ENCODE peak calls at places on chromosomes 11 and 22, in seven cellular contexts. One of them, this sample, is unnamed.

GRCh38 chr22:23772315-23773246 is at the start of gene MMP11:
- DNase-seq in effector memory CD4-positive, alpha-beta T cell: peak; percentile 19
- DNase-seq in H9: peak; percentile 79
- DNase-seq in GM23338: peak; percentile 82
- DNase-seq in IMR-90: no peak
- DNase-seq in MM.1S: peak; percentile 60
- DNase-seq in heart right ventricle: peak; percentile 77
- DNase-seq in this sample: peak; percentile 72

GRCh38 chr11:19905280-19905853 is 192.7 kb downstream of the NAV2 start:
- DNase-seq in effector memory CD4-positive, alpha-beta T cell: no peak
- DNase-seq in H9: no peak
- DNase-seq in GM23338: peak; percentile 76
- DNase-seq in IMR-90: peak; percentile 67
- DNase-seq in MM.1S: no peak
- DNase-seq in heart right ventricle: no peak
- DNase-seq in this sample: peak; percentile 1

GRCh38 chr11:73383249-73384126 is 7.3 kb downstream of the RELT start:
- DNase-seq in effector memory CD4-positive, alpha-beta T cell: no peak
- DNase-seq in H9: no peak
- DNase-seq in GM23338: no peak
- DNase-seq in IMR-90: no peak
- DNase-seq in MM.1S: no peak
- DNase-seq in heart right ventricle: no peak
- DNase-seq in this sample: peak; percentile 58

GRCh38 chr22:40029189-40029890 is 34.6 kb downstream of the FAM83F start:
- DNase-seq in effector memory CD4-positive, alpha-beta T cell: no peak
- DNase-seq in H9: no peak
- DNase-seq in GM23338: no peak
- DNase-seq in IMR-90: no peak
- DNase-seq in MM.1S: no peak
- DNase-seq in heart right ventricle: no peak
- DNase-seq in this sample: no peak

GRCh38 chr11:121889168-121889567 is 226.8 kb downstream of the BLID start:
- DNase-seq in effector memory CD4-positive, alpha-beta T cell: no peak
- DNase-seq in H9: no peak
- DNase-seq in GM23338: no peak
- DNase-seq in IMR-90: peak; percentile 41
- DNase-seq in MM.1S: no peak
- DNase-seq in heart right ventricle: no peak
- DNase-seq in this sample: no peak

GRCh38 chr22:30210235-30210831 is 36.2 kb downstream of the LIF start:
- DNase-seq in effector memory CD4-positive, alpha-beta T cell: no peak
- DNase-seq in H9: peak; percentile 54
- DNase-seq in GM23338: no peak
- DNase-seq in IMR-90: peak; percentile 80
- DNase-seq in MM.1S: no peak
- DNase-seq in heart right ventricle: no peak
- DNase-seq in this sample: no peak

GRCh38 chr22:19210188-19210587 is 31.7 kb upstream of the SLC25A1 start:
- DNase-seq in effector memory CD4-positive, alpha-beta T cell: no peak
- DNase-seq in H9: no peak
- DNase-seq in GM23338: no peak
- DNase-seq in IMR-90: no peak
- DNase-seq in MM.1S: no peak
- DNase-seq in heart right ventricle: no peak
- DNase-seq in this sample: no peak

GRCh38 chr11:8712506-8712905 is 29.9 kb downstream of the RPL27A start:
- DNase-seq in effector memory CD4-positive, alpha-beta T cell: no peak
- DNase-seq in H9: no peak
- DNase-seq in GM23338: no peak
- DNase-seq in IMR-90: no peak
- DNase-seq in MM.1S: no peak
- DNase-seq in heart right ventricle: no peak
- DNase-seq in this sample: no peak

GRCh38 chr22:44031111-44031963 is 7.2 kb downstream of the PARVB start:
- DNase-seq in effector memory CD4-positive, alpha-beta T cell: no peak
- DNase-seq in H9: no peak
- DNase-seq in GM23338: no peak
- DNase-seq in IMR-90: no peak
- DNase-seq in MM.1S: no peak
- DNase-seq in heart right ventricle: no peak
- DNase-seq in this sample: no peak

GRCh38 chr11:33248416-33248957 is 8.7 kb upstream of the HIPK3 start:
- DNase-seq in effector memory CD4-positive, alpha-beta T cell: no peak
- DNase-seq in H9: no peak
- DNase-seq in GM23338: no peak
- DNase-seq in IMR-90: peak; percentile 77
- DNase-seq in MM.1S: no peak
- DNase-seq in heart right ventricle: no peak
- DNase-seq in this sample: no peak

GRCh38 chr11:65468874-65469333 is 29.9 kb upstream of the MALAT1 start:
- DNase-seq in effector memory CD4-positive, alpha-beta T cell: peak; percentile 32
- DNase-seq in H9: peak; percentile 94
- DNase-seq in GM23338: peak; percentile 94
- DNase-seq in IMR-90: no peak
- DNase-seq in MM.1S: peak; percentile 84
- DNase-seq in heart right ventricle: peak; percentile 61
- DNase-seq in this sample: peak; percentile 83

GRCh38 chr11:1138053-1138452 is 19.7 kb upstream of the MUC5AC start:
- DNase-seq in effector memory CD4-positive, alpha-beta T cell: no peak
- DNase-seq in H9: no peak
- DNase-seq in GM23338: no peak
- DNase-seq in IMR-90: peak; percentile 82
- DNase-seq in MM.1S: no peak
- DNase-seq in heart right ventricle: no peak
- DNase-seq in this sample: no peak

GRCh38 chr22:50600967-50601668 is 525 bp downstream of the MAPK8IP2 start:
- DNase-seq in effector memory CD4-positive, alpha-beta T cell: no peak
- DNase-seq in H9: no peak
- DNase-seq in GM23338: no peak
- DNase-seq in IMR-90: no peak
- DNase-seq in MM.1S: no peak
- DNase-seq in heart right ventricle: peak; percentile 21
- DNase-seq in this sample: no peak

GRCh38 chr11:86800076-86800955 is at the start of gene PRSS23:
- DNase-seq in effector memory CD4-positive, alpha-beta T cell: no peak
- DNase-seq in H9: peak; percentile 64
- DNase-seq in GM23338: peak; percentile 67
- DNase-seq in IMR-90: peak; percentile 44
- DNase-seq in MM.1S: peak; percentile 71
- DNase-seq in heart right ventricle: peak; percentile 69
- DNase-seq in this sample: no peak

GRCh38 chr22:22733881-22734373 is 89.5 kb downstream of the GGTLC2 start:
- DNase-seq in effector memory CD4-positive, alpha-beta T cell: no peak
- DNase-seq in H9: no peak
- DNase-seq in GM23338: no peak
- DNase-seq in IMR-90: no peak
- DNase-seq in MM.1S: no peak
- DNase-seq in heart right ventricle: no peak
- DNase-seq in this sample: no peak

GRCh38 chr22:33894036-33894435 is 26.2 kb downstream of the LARGE1 start:
- DNase-seq in effector memory CD4-positive, alpha-beta T cell: no peak
- DNase-seq in H9: no peak
- DNase-seq in GM23338: no peak
- DNase-seq in IMR-90: no peak
- DNase-seq in MM.1S: no peak
- DNase-seq in heart right ventricle: no peak
- DNase-seq in this sample: no peak

GRCh38 chr11:19433367-19433766 is 192.6 kb upstream of the E2F8 start:
- DNase-seq in effector memory CD4-positive, alpha-beta T cell: no peak
- DNase-seq in H9: no peak
- DNase-seq in GM23338: peak; percentile 36
- DNase-seq in IMR-90: no peak
- DNase-seq in MM.1S: peak; percentile 94
- DNase-seq in heart right ventricle: no peak
- DNase-seq in this sample: peak; percentile 85

GRCh38 chr11:36619502-36619901 is 21.5 kb upstream of the RAG2 start:
- DNase-seq in effector memory CD4-positive, alpha-beta T cell: no peak
- DNase-seq in H9: no peak
- DNase-seq in GM23338: no peak
- DNase-seq in IMR-90: no peak
- DNase-seq in MM.1S: no peak
- DNase-seq in heart right ventricle: no peak
- DNase-seq in this sample: no peak

GRCh38 chr22:42261266-42261665 is 9.2 kb downstream of the TCF20 start:
- DNase-seq in effector memory CD4-positive, alpha-beta T cell: no peak
- DNase-seq in H9: no peak
- DNase-seq in GM23338: no peak
- DNase-seq in IMR-90: peak; percentile 72
- DNase-seq in MM.1S: no peak
- DNase-seq in heart right ventricle: no peak
- DNase-seq in this sample: no peak

GRCh38 chr11:10305262-10305963 is 540 bp downstream of the ADM start:
- DNase-seq in effector memory CD4-positive, alpha-beta T cell: no peak
- DNase-seq in H9: peak; percentile 55
- DNase-seq in GM23338: peak; percentile 51
- DNase-seq in IMR-90: peak; percentile 9
- DNase-seq in MM.1S: peak; percentile 20
- DNase-seq in heart right ventricle: peak; percentile 52
- DNase-seq in this sample: no peak

DNA sequence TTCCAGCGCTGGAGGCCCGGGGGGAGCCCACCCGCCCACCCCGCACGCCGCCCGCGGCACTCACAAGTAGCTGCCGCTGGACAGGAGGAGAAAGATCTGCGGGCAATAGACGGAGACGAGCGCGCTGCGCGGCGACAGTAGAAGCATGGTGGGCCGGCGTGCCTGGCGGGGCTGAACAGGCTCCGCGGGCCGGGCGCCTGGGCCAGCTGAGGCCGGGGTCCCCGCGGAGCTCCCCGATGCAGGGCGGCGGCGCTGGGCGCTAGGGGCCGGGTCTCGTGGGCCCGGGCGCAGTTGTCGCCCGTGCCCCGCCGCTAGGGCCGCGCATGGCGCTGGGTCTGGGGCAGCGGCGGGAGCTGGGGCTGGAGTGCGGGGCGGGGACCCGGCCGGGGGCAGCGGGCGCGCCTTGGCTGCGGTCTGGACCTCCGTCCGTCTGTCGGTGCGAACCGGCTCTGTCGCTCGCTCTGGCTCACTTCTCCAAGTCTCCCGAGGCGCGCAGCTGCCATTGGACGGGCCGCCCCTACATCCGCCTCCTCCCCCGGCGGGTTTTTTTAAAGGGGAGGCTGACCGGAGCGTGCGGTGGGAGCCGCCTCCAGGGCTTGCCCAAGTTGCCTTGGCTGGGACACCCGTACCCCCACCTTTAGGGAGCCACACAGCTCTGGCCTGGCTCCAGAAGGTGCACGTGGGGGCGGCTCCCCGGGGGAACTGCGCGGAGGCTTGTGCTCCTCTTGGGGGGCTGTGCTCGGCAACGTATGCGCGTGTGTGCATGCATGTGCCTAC is 4.7 kb downstream of the WNT7B start:
- DNase-seq in effector memory CD4-positive, alpha-beta T cell: no peak
- DNase-seq in H9: peak; percentile 49
- DNase-seq in GM23338: peak; percentile 65
- DNase-seq in IMR-90: no peak
- DNase-seq in MM.1S: no peak
- DNase-seq in heart right ventricle: no peak
- DNase-seq in this sample: no peak
- H3K4me1 ChIP-seq in effector memory CD4-positive, alpha-beta T cell: peaks cover 18% of the 10 kb centered on the region
- H3K4me1 ChIP-seq in H9: no peaks in the 10 kb centered on the region
- H3K4me1 ChIP-seq in GM23338: peaks cover 15% of the 10 kb centered on the region
- H3K4me1 ChIP-seq in IMR-90: peaks cover 26% of the 10 kb centered on the region
- H3K4me1 ChIP-seq in MM.1S: no peaks in the 10 kb centered on the region
- H3K4me1 ChIP-seq in heart right ventricle: peaks cover 24% of the 10 kb centered on the region
- H3K4me1 ChIP-seq in this sample: no peaks in the 10 kb centered on the region

GRCh38 chr11:40986320-40986719 is 473.1 kb downstream of the LRRC4C start:
- DNase-seq in effector memory CD4-positive, alpha-beta T cell: no peak
- DNase-seq in H9: no peak
- DNase-seq in GM23338: no peak
- DNase-seq in IMR-90: no peak
- DNase-seq in MM.1S: no peak
- DNase-seq in heart right ventricle: no peak
- DNase-seq in this sample: no peak

GRCh38 chr11:40987895-40988435 is 471.5 kb downstream of the LRRC4C start:
- DNase-seq in effector memory CD4-positive, alpha-beta T cell: no peak
- DNase-seq in H9: no peak
- DNase-seq in GM23338: no peak
- DNase-seq in IMR-90: no peak
- DNase-seq in MM.1S: no peak
- DNase-seq in heart right ventricle: no peak
- DNase-seq in this sample: no peak
- H3K4me1 ChIP-seq in effector memory CD4-positive, alpha-beta T cell: no peaks in the 10 kb centered on the region
- H3K4me1 ChIP-seq in H9: no peaks in the 10 kb centered on the region
- H3K4me1 ChIP-seq in GM23338: peaks cover 10% of the 10 kb centered on the region
- H3K4me1 ChIP-seq in IMR-90: no peaks in the 10 kb centered on the region
- H3K4me1 ChIP-seq in MM.1S: peaks cover 3% of the 10 kb centered on the region
- H3K4me1 ChIP-seq in heart right ventricle: no peaks in the 10 kb centered on the region
- H3K4me1 ChIP-seq in this sample: no peaks in the 10 kb centered on the region

GRCh38 chr11:68503281-68503687 is 42.7 kb downstream of the PPP6R3 start:
- DNase-seq in effector memory CD4-positive, alpha-beta T cell: no peak
- DNase-seq in H9: no peak
- DNase-seq in GM23338: no peak
- DNase-seq in IMR-90: peak; percentile 36
- DNase-seq in MM.1S: no peak
- DNase-seq in heart right ventricle: no peak
- DNase-seq in this sample: no peak

GRCh38 chr11:68501813-68502212 is 41.3 kb downstream of the PPP6R3 start:
- DNase-seq in effector memory CD4-positive, alpha-beta T cell: no peak
- DNase-seq in H9: no peak
- DNase-seq in GM23338: no peak
- DNase-seq in IMR-90: no peak
- DNase-seq in MM.1S: no peak
- DNase-seq in heart right ventricle: no peak
- DNase-seq in this sample: no peak

GRCh38 chr11:68505596-68505995 is 45.0 kb downstream of the PPP6R3 start:
- DNase-seq in effector memory CD4-positive, alpha-beta T cell: no peak
- DNase-seq in H9: no peak
- DNase-seq in GM23338: no peak
- DNase-seq in IMR-90: peak; percentile 42
- DNase-seq in MM.1S: no peak
- DNase-seq in heart right ventricle: no peak
- DNase-seq in this sample: no peak

GRCh38 chr11:68504432-68505066 is 44.0 kb downstream of the PPP6R3 start:
- DNase-seq in effector memory CD4-positive, alpha-beta T cell: no peak
- DNase-seq in H9: no peak
- DNase-seq in GM23338: no peak
- DNase-seq in IMR-90: no peak
- DNase-seq in MM.1S: no peak
- DNase-seq in heart right ventricle: no peak
- DNase-seq in this sample: no peak

DNA sequence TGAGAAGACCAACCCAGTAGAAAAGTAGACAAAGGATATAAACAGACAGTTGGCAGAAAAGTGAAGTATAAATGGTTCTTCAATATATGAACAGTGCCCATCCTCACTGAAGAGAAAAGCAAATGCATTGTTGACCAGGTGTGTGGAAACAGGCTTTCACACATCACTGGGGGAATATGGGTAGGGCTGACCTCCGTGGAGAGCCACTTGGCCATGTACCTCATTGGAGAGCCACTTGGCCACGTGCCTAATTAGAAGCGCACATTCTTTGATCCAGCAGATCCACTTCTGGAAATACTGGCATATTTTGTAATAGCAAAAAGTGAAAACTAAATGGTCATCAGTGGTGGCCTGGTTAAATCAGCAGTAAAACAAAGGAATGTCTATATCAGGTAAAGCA is 43.2 kb downstream of the PPP6R3 start:
- DNase-seq in effector memory CD4-positive, alpha-beta T cell: no peak
- DNase-seq in H9: no peak
- DNase-seq in GM23338: no peak
- DNase-seq in IMR-90: no peak
- DNase-seq in MM.1S: no peak
- DNase-seq in heart right ventricle: no peak
- DNase-seq in this sample: no peak
- H3K4me1 ChIP-seq in effector memory CD4-positive, alpha-beta T cell: peaks cover 34% of the 10 kb centered on the region
- H3K4me1 ChIP-seq in H9: peaks cover 5% of the 10 kb centered on the region
- H3K4me1 ChIP-seq in GM23338: peaks cover 25% of the 10 kb centered on the region
- H3K4me1 ChIP-seq in IMR-90: peaks cover 13% of the 10 kb centered on the region
- H3K4me1 ChIP-seq in MM.1S: no peaks in the 10 kb centered on the region
- H3K4me1 ChIP-seq in heart right ventricle: peaks cover 97% of the 10 kb centered on the region
- H3K4me1 ChIP-seq in this sample: peaks cover 43% of the 10 kb centered on the region

GRCh38 chr22:45640941-45641621 is 30.6 kb upstream of the ATXN10 start:
- DNase-seq in effector memory CD4-positive, alpha-beta T cell: no peak
- DNase-seq in H9: no peak
- DNase-seq in GM23338: no peak
- DNase-seq in IMR-90: no peak
- DNase-seq in MM.1S: no peak
- DNase-seq in heart right ventricle: no peak
- DNase-seq in this sample: no peak
- H3K4me1 ChIP-seq in effector memory CD4-positive, alpha-beta T cell: peaks cover 7% of the 10 kb centered on the region
- H3K4me1 ChIP-seq in H9: no peaks in the 10 kb centered on the region
- H3K4me1 ChIP-seq in GM23338: peaks cover 9% of the 10 kb centered on the region
- H3K4me1 ChIP-seq in IMR-90: peaks cover 2% of the 10 kb centered on the region
- H3K4me1 ChIP-seq in MM.1S: no peaks in the 10 kb centered on the region
- H3K4me1 ChIP-seq in heart right ventricle: peaks cover 8% of the 10 kb centered on the region
- H3K4me1 ChIP-seq in this sample: no peaks in the 10 kb centered on the region

This sample was measured in OCI-LY7.